ENCODE peak calls at places on chromosomes 3 and 15, in six cellular contexts. One of them, this sample, is unnamed.

GRCh38 chr3:195226900-195227447 is 44.0 kb downstream of the XXYLT1 start:
- DNase-seq in tibial nerve: no peak
- DNase-seq in ovary: no peak
- DNase-seq in choroid plexus epithelial cell: peak; percentile 56
- DNase-seq in hepatocyte: no peak
- DNase-seq in uterus: peak; percentile 14
- DNase-seq in this sample: peak; percentile 15

GRCh38 chr3:32472716-32473115 is 29.9 kb downstream of the CMTM6 start:
- DNase-seq in tibial nerve: no peak
- DNase-seq in ovary: no peak
- DNase-seq in choroid plexus epithelial cell: no peak
- DNase-seq in hepatocyte: no peak
- DNase-seq in uterus: no peak
- DNase-seq in this sample: no peak

GRCh38 chr3:177281292-177281942 is 84.1 kb upstream of the TBL1XR1 start:
- DNase-seq in tibial nerve: no peak
- DNase-seq in ovary: no peak
- DNase-seq in choroid plexus epithelial cell: no peak
- DNase-seq in hepatocyte: no peak
- DNase-seq in uterus: no peak
- DNase-seq in this sample: no peak

GRCh38 chr3:194994551-194994981 is 276.4 kb downstream of the XXYLT1 start:
- DNase-seq in tibial nerve: no peak
- DNase-seq in ovary: no peak
- DNase-seq in choroid plexus epithelial cell: no peak
- DNase-seq in hepatocyte: no peak
- DNase-seq in uterus: no peak
- DNase-seq in this sample: no peak

GRCh38 chr3:179716226-179716625 is 63.4 kb downstream of the USP13 start:
- DNase-seq in tibial nerve: no peak
- DNase-seq in ovary: no peak
- DNase-seq in choroid plexus epithelial cell: no peak
- DNase-seq in hepatocyte: no peak
- DNase-seq in uterus: no peak
- DNase-seq in this sample: no peak

GRCh38 chr15:93584021-93584420 is 495.0 kb upstream of the RGMA start:
- DNase-seq in tibial nerve: no peak
- DNase-seq in ovary: peak; percentile 59
- DNase-seq in choroid plexus epithelial cell: no peak
- DNase-seq in hepatocyte: no peak
- DNase-seq in uterus: peak; percentile 65
- DNase-seq in this sample: no peak

GRCh38 chr3:73448761-73449290 is 175.9 kb downstream of the PDZRN3 start:
- DNase-seq in tibial nerve: no peak
- DNase-seq in ovary: no peak
- DNase-seq in choroid plexus epithelial cell: no peak
- DNase-seq in hepatocyte: no peak
- DNase-seq in uterus: no peak
- DNase-seq in this sample: no peak

GRCh38 chr15:68586274-68586961 is 7.6 kb downstream of the CORO2B start:
- DNase-seq in tibial nerve: no peak
- DNase-seq in ovary: no peak
- DNase-seq in choroid plexus epithelial cell: peak; percentile 74
- DNase-seq in hepatocyte: peak; percentile 57
- DNase-seq in uterus: no peak
- DNase-seq in this sample: no peak

GRCh38 chr3:177427096-177427495 is 229.8 kb upstream of the TBL1XR1 start:
- DNase-seq in tibial nerve: no peak
- DNase-seq in ovary: no peak
- DNase-seq in choroid plexus epithelial cell: no peak
- DNase-seq in hepatocyte: no peak
- DNase-seq in uterus: no peak
- DNase-seq in this sample: no peak

GRCh38 chr15:31469801-31470545 is 143.3 kb downstream of the KLF13 start:
- DNase-seq in tibial nerve: no peak
- DNase-seq in ovary: no peak
- DNase-seq in choroid plexus epithelial cell: no peak
- DNase-seq in hepatocyte: no peak
- DNase-seq in uterus: no peak
- DNase-seq in this sample: no peak

GRCh38 chr3:48130321-48130881 is 57.8 kb downstream of the CDC25A start:
- DNase-seq in tibial nerve: peak; percentile 52
- DNase-seq in ovary: peak; percentile 74
- DNase-seq in choroid plexus epithelial cell: peak; percentile 96
- DNase-seq in hepatocyte: peak; percentile 60
- DNase-seq in uterus: peak; percentile 76
- DNase-seq in this sample: no peak

GRCh38 chr3:160016972-160017371 is 28.3 kb downstream of the IL12A start:
- DNase-seq in tibial nerve: no peak
- DNase-seq in ovary: no peak
- DNase-seq in choroid plexus epithelial cell: peak; percentile 79
- DNase-seq in hepatocyte: no peak
- DNase-seq in uterus: no peak
- DNase-seq in this sample: no peak

GRCh38 chr15:47409038-47409437 is 308.3 kb upstream of the SEMA6D start:
- DNase-seq in tibial nerve: no peak
- DNase-seq in ovary: no peak
- DNase-seq in choroid plexus epithelial cell: no peak
- DNase-seq in hepatocyte: no peak
- DNase-seq in uterus: no peak
- DNase-seq in this sample: no peak

GRCh38 chr3:194537732-194538247 is 51.0 kb upstream of the ATP13A3 start:
- DNase-seq in tibial nerve: no peak
- DNase-seq in ovary: no peak
- DNase-seq in choroid plexus epithelial cell: peak; percentile 84
- DNase-seq in hepatocyte: no peak
- DNase-seq in uterus: no peak
- DNase-seq in this sample: no peak

GRCh38 chr15:63374686-63375520 is 6.7 kb downstream of the CA12 start:
- DNase-seq in tibial nerve: peak; percentile 57
- DNase-seq in ovary: no peak
- DNase-seq in choroid plexus epithelial cell: peak; percentile 86
- DNase-seq in hepatocyte: peak; percentile 43
- DNase-seq in uterus: no peak
- DNase-seq in this sample: no peak

GRCh38 chr15:67741313-67741712 is 84.0 kb upstream of the SKOR1 start:
- DNase-seq in tibial nerve: no peak
- DNase-seq in ovary: no peak
- DNase-seq in choroid plexus epithelial cell: peak; percentile 22
- DNase-seq in hepatocyte: no peak
- DNase-seq in uterus: no peak
- DNase-seq in this sample: no peak

GRCh38 chr3:43001556-43002121 is 22.5 kb downstream of the GASK1A start:
- DNase-seq in tibial nerve: no peak
- DNase-seq in ovary: no peak
- DNase-seq in choroid plexus epithelial cell: no peak
- DNase-seq in hepatocyte: no peak
- DNase-seq in uterus: no peak
- DNase-seq in this sample: no peak

GRCh38 chr15:62119224-62119925 is 45.7 kb downstream of the C2CD4B start:
- DNase-seq in tibial nerve: peak; percentile 23
- DNase-seq in ovary: no peak
- DNase-seq in choroid plexus epithelial cell: peak; percentile 97
- DNase-seq in hepatocyte: peak; percentile 73
- DNase-seq in uterus: no peak
- DNase-seq in this sample: no peak
- TF ChIP-seq CTCF in tibial nerve: no peak
- TF ChIP-seq CTCF in ovary: no peak
- TF ChIP-seq CTCF in choroid plexus epithelial cell: no peak
- TF ChIP-seq CTCF in hepatocyte: no peak
- TF ChIP-seq CTCF in uterus: no peak
- TF ChIP-seq CTCF in this sample: no peak

GRCh38 chr3:28139288-28139687 is 102.1 kb upstream of the CMC1 start:
- DNase-seq in tibial nerve: peak; percentile 56
- DNase-seq in ovary: peak; percentile 51
- DNase-seq in choroid plexus epithelial cell: peak; percentile 71
- DNase-seq in hepatocyte: peak; percentile 9
- DNase-seq in uterus: peak; percentile 15
- DNase-seq in this sample: no peak
- TF ChIP-seq CTCF in tibial nerve: no peak
- TF ChIP-seq CTCF in ovary: no peak
- TF ChIP-seq CTCF in choroid plexus epithelial cell: no peak
- TF ChIP-seq CTCF in hepatocyte: no peak
- TF ChIP-seq CTCF in uterus: no peak
- TF ChIP-seq CTCF in this sample: no peak

DNA sequence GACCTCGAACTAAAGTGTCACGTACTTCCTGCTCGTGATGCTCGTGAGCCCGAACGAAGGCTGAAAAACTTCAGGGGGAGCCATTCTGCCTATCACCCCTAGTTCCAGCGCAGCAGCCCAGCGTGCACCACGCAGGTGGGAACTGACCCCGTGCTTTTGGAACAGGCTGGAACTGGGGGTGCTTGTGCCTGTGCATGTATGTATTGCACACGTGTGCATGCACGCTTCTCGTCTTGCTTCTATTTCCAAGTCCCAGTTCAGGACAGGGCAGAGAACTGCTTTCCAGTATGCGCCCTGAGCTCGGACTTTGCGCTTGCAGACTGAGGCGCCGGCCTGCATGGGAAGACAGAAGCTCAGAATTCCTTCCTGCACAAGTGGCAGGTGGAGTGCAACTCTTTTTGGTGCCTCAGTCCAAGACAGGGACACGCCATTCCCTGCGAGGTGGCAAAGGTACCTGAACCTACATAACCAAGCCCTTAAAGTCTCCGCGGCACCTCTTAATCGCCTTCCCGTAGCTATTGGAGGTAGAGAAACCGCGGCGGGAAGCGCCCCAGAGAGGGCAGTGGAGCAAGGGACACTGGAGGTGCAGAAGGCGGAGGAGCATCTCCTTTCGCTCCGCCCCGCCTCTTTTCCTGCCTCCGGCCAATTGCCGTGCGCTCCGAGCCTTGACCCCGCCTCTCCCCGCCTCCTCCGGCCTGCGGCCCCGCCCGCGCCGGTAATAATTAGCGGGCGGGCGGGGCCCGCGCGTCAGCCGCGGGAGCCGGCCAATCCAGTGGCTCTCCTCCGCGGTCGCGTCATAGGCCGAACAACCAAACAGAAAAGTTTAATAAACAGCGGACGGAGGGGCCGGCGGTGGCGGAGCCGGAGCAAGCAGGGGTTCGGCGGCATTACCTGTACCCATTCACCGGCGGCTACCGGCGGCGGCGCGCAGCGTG is at the start of gene ZFAND6:
- DNase-seq in tibial nerve: peak; percentile 90
- DNase-seq in ovary: peak; percentile 93
- DNase-seq in choroid plexus epithelial cell: peak; percentile 94
- DNase-seq in hepatocyte: peak; percentile 98
- DNase-seq in uterus: peak; percentile 96
- DNase-seq in this sample: peak; percentile 78
- TF ChIP-seq CTCF in tibial nerve: peak; percentile 46
- TF ChIP-seq CTCF in ovary: no peak
- TF ChIP-seq CTCF in choroid plexus epithelial cell: peak; percentile 1
- TF ChIP-seq CTCF in hepatocyte: no peak
- TF ChIP-seq CTCF in uterus: peak; percentile 19
- TF ChIP-seq CTCF in this sample: no peak

DNA sequence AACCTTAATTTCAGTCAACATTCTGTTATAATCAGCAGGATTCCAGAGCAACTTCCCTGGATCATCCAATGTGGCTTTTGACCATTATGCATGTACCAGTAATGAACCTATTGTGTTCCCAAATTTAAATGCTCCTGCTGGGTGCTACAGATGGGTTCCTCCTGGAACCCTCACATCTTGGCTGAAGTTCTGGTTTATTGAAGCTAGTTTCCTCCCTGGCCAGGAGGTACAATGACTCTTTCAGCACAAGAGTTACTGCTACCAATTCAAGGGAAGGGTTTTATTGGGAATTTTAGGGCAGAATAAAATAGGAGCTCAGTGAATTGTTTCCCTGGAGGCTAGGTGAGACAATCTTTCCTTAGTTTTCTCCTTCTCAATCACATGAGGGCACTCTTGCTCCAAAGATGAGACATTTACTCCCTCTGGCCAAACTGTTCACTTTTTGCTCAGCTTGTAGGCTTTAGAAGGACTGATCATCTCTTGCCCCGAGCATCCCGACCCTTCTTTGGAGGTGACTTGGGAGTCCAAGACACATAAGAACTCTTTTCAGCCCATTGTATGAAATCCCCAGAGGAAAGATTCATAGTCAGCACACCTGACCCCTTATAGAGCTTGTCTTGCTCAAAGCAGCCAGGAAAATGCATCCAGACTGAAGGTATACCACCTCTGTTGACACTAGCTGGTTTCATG is 8.8 kb upstream of the NPHP3 start:
- DNase-seq in tibial nerve: no peak
- DNase-seq in ovary: no peak
- DNase-seq in choroid plexus epithelial cell: peak; percentile 79
- DNase-seq in hepatocyte: peak; percentile 69
- DNase-seq in uterus: no peak
- DNase-seq in this sample: no peak
- TF ChIP-seq CTCF in tibial nerve: peak; percentile 36
- TF ChIP-seq CTCF in ovary: no peak
- TF ChIP-seq CTCF in choroid plexus epithelial cell: peak; percentile 61
- TF ChIP-seq CTCF in hepatocyte: peak; percentile 68
- TF ChIP-seq CTCF in uterus: peak; percentile 58
- TF ChIP-seq CTCF in this sample: no peak

GRCh38 chr3:120420855-120421570 is 29.8 kb downstream of the FSTL1 start:
- DNase-seq in tibial nerve: no peak
- DNase-seq in ovary: no peak
- DNase-seq in choroid plexus epithelial cell: peak; percentile 43
- DNase-seq in hepatocyte: peak; percentile 65
- DNase-seq in uterus: no peak
- DNase-seq in this sample: no peak
- TF ChIP-seq CTCF in tibial nerve: no peak
- TF ChIP-seq CTCF in ovary: no peak
- TF ChIP-seq CTCF in choroid plexus epithelial cell: peak; percentile 21
- TF ChIP-seq CTCF in hepatocyte: peak; percentile 37
- TF ChIP-seq CTCF in uterus: peak; percentile 40
- TF ChIP-seq CTCF in this sample: no peak

DNA sequence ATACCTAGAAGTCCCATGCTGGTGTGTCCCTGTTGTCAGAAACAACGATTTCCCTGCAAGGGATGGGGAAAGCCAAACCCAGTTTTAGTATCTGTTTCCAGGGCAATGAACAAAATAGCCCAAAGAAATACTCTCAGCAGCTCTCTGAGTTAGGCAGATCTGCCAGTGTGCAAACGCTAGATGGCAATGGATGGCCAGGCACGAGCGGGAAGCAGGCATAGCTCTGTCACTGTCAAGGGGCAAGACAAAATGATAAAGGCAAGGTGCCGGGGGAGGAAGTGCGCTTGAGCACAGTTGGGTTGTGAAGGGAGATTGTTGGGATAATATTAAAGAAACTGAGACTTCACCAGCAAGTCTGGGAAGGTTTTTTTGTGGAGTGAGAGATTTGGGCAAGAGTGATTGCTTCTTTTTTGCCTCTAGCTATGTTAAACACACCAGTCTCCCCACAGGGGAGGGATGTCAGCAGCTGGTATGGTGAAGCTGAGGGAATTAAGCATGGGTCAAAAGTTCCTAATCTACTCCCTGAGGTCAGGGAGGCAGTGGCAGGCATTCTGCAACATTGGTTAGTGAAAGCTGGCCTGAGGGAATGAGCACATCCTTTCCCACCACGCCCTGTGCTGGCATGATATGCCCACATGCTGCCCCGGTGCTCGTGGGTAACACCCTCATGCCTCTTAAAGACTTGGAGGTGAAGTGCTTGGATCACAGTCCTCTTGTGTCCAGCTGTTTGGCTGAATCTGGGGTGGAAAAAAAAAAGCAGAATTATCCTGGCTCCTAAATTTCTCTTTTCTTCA is 117.6 kb downstream of the PDCD6IP start:
- DNase-seq in tibial nerve: no peak
- DNase-seq in ovary: no peak
- DNase-seq in choroid plexus epithelial cell: peak; percentile 60
- DNase-seq in hepatocyte: no peak
- DNase-seq in uterus: no peak
- DNase-seq in this sample: no peak
- TF ChIP-seq CTCF in tibial nerve: no peak
- TF ChIP-seq CTCF in ovary: no peak
- TF ChIP-seq CTCF in choroid plexus epithelial cell: peak; percentile 68
- TF ChIP-seq CTCF in hepatocyte: no peak
- TF ChIP-seq CTCF in uterus: no peak
- TF ChIP-seq CTCF in this sample: no peak